ENCODE peak calls at places on chromosomes 6 and 20, in five cellular contexts. S, D, X, W and Y are unnamed samples.

GRCh38 chr6:10418862-10419748 is 4.2 kb upstream of the TFAP2A start:
- DNase-seq in S (peak), D (peak), X (no peak), W (peak), Y (peak)

GRCh38 chr6:113697642-113698410 is 159.3 kb upstream of the MARCKS start:
- DNase-seq in S (no peak), D (peak), X (no peak), W (peak), Y (no peak)

GRCh38 chr6:87870606-87871005 is 168.6 kb upstream of the AKIRIN2 start:
- DNase-seq in S (no peak), D (peak), X (no peak), W (no peak), Y (no peak)

GRCh38 chr20:9441948-9442347 is 72.4 kb upstream of the LAMP5 start:
- DNase-seq in S (no peak), D (no peak), X (no peak), W (no peak), Y (no peak)

GRCh38 chr6:20319520-20320357 is 81.9 kb upstream of the E2F3 start:
- DNase-seq in S (no peak), D (no peak), X (peak), W (no peak), Y (peak)

GRCh38 chr6:161141173-161141572 is 132.7 kb downstream of the AGPAT4 start:
- DNase-seq in S (no peak), D (peak), X (no peak), W (no peak), Y (no peak)

GRCh38 chr20:16292227-16292626 is 281.0 kb downstream of the KIF16B start:
- DNase-seq in S (no peak), D (no peak), X (no peak), W (peak), Y (no peak)

GRCh38 chr6:7085911-7086310 is 21.9 kb upstream of the RREB1 start:
- DNase-seq in S (no peak), D (peak), X (no peak), W (no peak), Y (no peak)

GRCh38 chr6:156474507-156475120 is 302.6 kb upstream of the ARID1B start:
- DNase-seq in S (no peak), D (no peak), X (no peak), W (no peak), Y (no peak)

GRCh38 chr6:71383891-71384489 is 95.4 kb downstream of the OGFRL1 start:
- DNase-seq in S (no peak), D (peak), X (no peak), W (no peak), Y (no peak)

GRCh38 chr6:20686142-20686541 is 151.9 kb downstream of the CDKAL1 start:
- DNase-seq in S (no peak), D (no peak), X (no peak), W (no peak), Y (no peak)

GRCh38 chr6:156190270-156190669 is 586.9 kb upstream of the ARID1B start:
- DNase-seq in S (no peak), D (no peak), X (peak), W (no peak), Y (peak)

GRCh38 chr20:52921300-52921699 is 50.9 kb upstream of the TSHZ2 start:
- DNase-seq in S (no peak), D (no peak), X (no peak), W (no peak), Y (no peak)

GRCh38 chr6:108697646-108698161 is 137.0 kb downstream of the FOXO3 start:
- DNase-seq in S (no peak), D (no peak), X (no peak), W (no peak), Y (no peak)

GRCh38 chr6:29641430-29642213 is 8.6 kb upstream of the GABBR1 start:
- DNase-seq in S (no peak), D (no peak), X (no peak), W (no peak), Y (no peak)

GRCh38 chr20:59688999-59689398 is 84.7 kb downstream of the PHACTR3 start:
- DNase-seq in S (no peak), D (no peak), X (no peak), W (no peak), Y (no peak)

GRCh38 chr6:139588076-139588639 is 213.7 kb upstream of the CITED2 start:
- DNase-seq in S (no peak), D (peak), X (no peak), W (no peak), Y (no peak)

GRCh38 chr6:134074151-134074712 is 21.8 kb upstream of the SLC2A12 start:
- DNase-seq in S (peak), D (peak), X (no peak), W (no peak), Y (no peak)

DNA sequence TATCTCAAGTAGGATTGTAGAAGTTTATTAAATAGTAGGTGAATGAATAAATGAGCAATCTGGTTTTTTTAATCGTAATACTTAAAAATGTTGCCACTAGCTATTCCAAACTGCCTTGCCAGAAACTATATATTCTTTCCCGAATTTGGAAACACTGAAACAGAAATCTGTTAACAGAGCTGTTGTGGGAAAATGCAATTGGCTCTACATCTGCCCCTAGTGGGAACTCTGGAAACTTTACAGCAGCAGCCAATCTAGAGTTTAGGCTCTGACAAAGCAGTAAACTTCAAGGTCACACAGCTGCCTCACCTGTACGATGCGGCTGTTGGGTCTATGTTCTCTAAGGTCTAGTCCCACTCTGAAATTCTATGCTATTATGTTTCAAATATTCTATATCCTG is 41.7 kb downstream of the SYNE1 start:
- DNase-seq in S (no peak), D (no peak), X (no peak), W (no peak), Y (no peak)
- TF ChIP-seq CTCF in S (peak), D (peak), X (no peak), W (peak), Y (peak)

GRCh38 chr6:125076482-125076742 is 77.2 kb upstream of the TPD52L1 start:
- DNase-seq in S (no peak), D (no peak), X (no peak), W (no peak), Y (no peak)
- TF ChIP-seq CTCF in S (no peak), D (no peak), X (no peak), W (no peak), Y (no peak)

GRCh38 chr6:131910219-131910589 is 41.0 kb downstream of the CCN2 start:
- DNase-seq in S (no peak), D (no peak), X (no peak), W (no peak), Y (no peak)
- TF ChIP-seq CTCF in S (no peak), D (no peak), X (peak), W (peak), Y (no peak)

GRCh38 chr6:151365233-151365632 is 26.1 kb downstream of the ZBTB2 start:
- DNase-seq in S (no peak), D (no peak), X (no peak), W (no peak), Y (no peak)

GRCh38 chr6:151375833-151376232 is 15.5 kb downstream of the ZBTB2 start:
- DNase-seq in S (no peak), D (no peak), X (no peak), W (no peak), Y (no peak)

GRCh38 chr6:151372164-151372563 is 19.2 kb downstream of the ZBTB2 start:
- DNase-seq in S (no peak), D (no peak), X (no peak), W (no peak), Y (no peak)

GRCh38 chr6:151374024-151374423 is 17.3 kb downstream of the ZBTB2 start:
- DNase-seq in S (no peak), D (no peak), X (no peak), W (peak), Y (no peak)

GRCh38 chr6:151370509-151371078 is 20.8 kb downstream of the ZBTB2 start:
- DNase-seq in S (no peak), D (peak), X (no peak), W (no peak), Y (no peak)
- TF ChIP-seq CTCF in S (peak), D (peak), X (no peak), W (no peak), Y (no peak)

DNA sequence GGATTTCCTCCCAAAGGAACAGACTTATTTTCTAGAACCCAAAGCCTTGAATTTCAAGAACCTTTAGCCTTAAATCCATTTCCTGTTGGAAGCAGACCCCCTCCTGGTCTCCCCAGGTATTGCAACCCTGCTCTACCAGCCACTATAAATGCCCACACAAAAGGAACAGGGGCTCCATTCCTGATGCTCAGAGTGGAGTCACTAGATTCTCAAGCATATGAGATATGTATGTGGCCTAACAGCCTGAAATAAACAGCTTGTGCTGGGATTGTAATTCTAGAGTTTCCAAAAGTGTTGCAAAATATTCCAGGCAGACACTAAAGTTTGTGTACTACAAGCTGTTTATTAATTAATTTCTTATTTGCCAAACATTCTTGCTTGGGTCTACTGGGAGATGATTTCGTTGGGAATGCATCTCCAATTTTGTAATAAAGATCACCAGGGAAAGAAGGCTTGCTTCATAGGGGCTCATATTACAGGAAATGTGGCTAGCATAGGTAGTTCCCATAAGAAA is 44.8 kb downstream of the RIPOR3 start:
- DNase-seq in S (no peak), D (peak), X (no peak), W (no peak), Y (no peak)
- TF ChIP-seq CTCF in S (peak), D (peak), X (no peak), W (no peak), Y (no peak)